ENCODE peak calls at places on chromosomes 2 and 18, in ten cellular contexts. A is NCI-H1105; T is GM03348; O is activated CD4-positive, CD25-positive, alpha-beta regulatory T cell treated with anti-CD3 and anti-CD28 coated beads, Interleukin-2, amount 50 U/mL, for 72 hours; F is psoas muscle; V is AG08396; R is GOT3; N is RCC 7860; E is nephron progenitor cell; D is naive thymus-derived CD8-positive, alpha-beta T cell. L is an unnamed sample.

GRCh38 chr2:160792837-160793236 is 299.2 kb upstream of the RBMS1 start:
- DNase-seq in D (no peak), R (no peak), O (no peak), V (no peak), N (no peak), T (no peak), F (no peak), E (no peak), A (no peak), L (no peak)

GRCh38 chr18:58756148-58756547 is 84.9 kb downstream of the MALT1 start:
- DNase-seq in V (no peak), E (no peak), F (no peak), A (no peak), D (no peak), O (no peak), R (no peak), N (no peak), T (no peak), L (no peak)

GRCh38 chr18:71136487-71136886 is 847.6 kb downstream of the SOCS6 start:
- DNase-seq in O (no peak), D (no peak), F (no peak), A (no peak), V (no peak), N (no peak), R (no peak), T (no peak), E (no peak), L (no peak)

GRCh38 chr2:164655336-164655735 is 34.1 kb upstream of the GRB14 start:
- DNase-seq in E (no peak), A (no peak), R (no peak), V (no peak), O (no peak), N (peak; percentile 24), T (no peak), F (no peak), D (no peak), L (no peak)

GRCh38 chr2:106956879-106957278 is 70.9 kb upstream of the ST6GAL2 start:
- DNase-seq in F (no peak), A (no peak), R (no peak), E (no peak), O (no peak), N (peak; percentile 20), D (no peak), T (peak; percentile 89), V (peak; percentile 21), L (no peak)

GRCh38 chr2:215851091-215851490 is 162.3 kb downstream of the MREG start:
- DNase-seq in A (no peak), N (no peak), F (no peak), V (peak; percentile 29), E (no peak), R (no peak), O (no peak), T (peak; percentile 60), D (no peak), L (no peak)

GRCh38 chr2:120348134-120349103 is 2.5 kb downstream of the INHBB start:
- DNase-seq in R (no peak), E (no peak), T (no peak), N (no peak), V (no peak), F (no peak), O (no peak), D (no peak), A (no peak), L (no peak)

GRCh38 chr2:98469862-98470544 is 25.3 kb downstream of the INPP4A start:
- DNase-seq in V (no peak), F (no peak), T (no peak), N (peak; percentile 20), O (peak; percentile 26), R (no peak), D (no peak), E (no peak), A (no peak), L (no peak)

GRCh38 chr2:188787002-188787660 is 187.0 kb upstream of the COL3A1 start:
- DNase-seq in T (peak; percentile 23), F (no peak), A (no peak), V (no peak), E (no peak), N (peak; percentile 25), D (no peak), O (no peak), R (no peak), L (no peak)

GRCh38 chr2:165820296-165820695 is 26.2 kb upstream of the GALNT3 start:
- DNase-seq in F (no peak), T (no peak), E (no peak), A (no peak), R (no peak), O (no peak), D (no peak), V (no peak), N (no peak), L (no peak)

GRCh38 chr2:190335225-190335559 is 8.2 kb upstream of the INPP1 start:
- DNase-seq in T (no peak), N (no peak), A (no peak), F (no peak), R (no peak), E (no peak), V (no peak), D (no peak), O (no peak), L (no peak)

GRCh38 chr2:97858442-97858841 is 137.3 kb downstream of the TMEM131 start:
- DNase-seq in E (peak; percentile 9), T (no peak), N (no peak), R (no peak), D (no peak), O (no peak), A (no peak), V (no peak), F (no peak), L (no peak)

GRCh38 chr2:144213797-144214196 is 306.1 kb downstream of the ZEB2 start:
- DNase-seq in T (no peak), E (no peak), D (no peak), R (no peak), F (no peak), N (no peak), O (no peak), V (no peak), A (no peak), L (no peak)

GRCh38 chr2:239815638-239816035 is 209.5 kb downstream of the NDUFA10 start:
- DNase-seq in V (no peak), E (no peak), F (no peak), D (no peak), O (peak; percentile 5), N (no peak), A (no peak), T (no peak), R (no peak), L (no peak)

GRCh38 chr2:214607051-214607450 is 196.2 kb downstream of the VWC2L start:
- DNase-seq in V (no peak), R (no peak), A (no peak), D (no peak), T (no peak), N (no peak), O (no peak), E (no peak), F (no peak), L (no peak)

GRCh38 chr18:64330161-64330560 is 181.3 kb upstream of the LINC00305 start:
- DNase-seq in D (no peak), O (no peak), E (no peak), T (no peak), F (no peak), R (no peak), N (no peak), A (no peak), V (no peak), L (no peak)

GRCh38 chr18:3402962-3403585 is 46.9 kb upstream of the TGIF1 start:
- DNase-seq in E (no peak), D (no peak), R (no peak), T (no peak), N (no peak), O (no peak), A (no peak), F (no peak), V (peak; percentile 16), L (no peak)

GRCh38 chr18:41858761-41859555 is 96.1 kb upstream of the PIK3C3 start:
- DNase-seq in V (no peak), F (no peak), D (no peak), R (no peak), N (no peak), A (no peak), E (no peak), O (no peak), T (no peak), L (no peak)

GRCh38 chr2:225041871-225042799 is at the start of gene DOCK10:
- DNase-seq in F (peak; percentile 59), A (no peak), N (peak; percentile 18), D (peak; percentile 63), O (peak; percentile 53), T (peak; percentile 85), R (no peak), V (peak; percentile 80), E (peak; percentile 57), L (peak; percentile 52)

GRCh38 chr2:141386168-141386567 is 744.6 kb downstream of the LRP1B start:
- DNase-seq in O (no peak), E (no peak), D (no peak), V (no peak), A (no peak), T (no peak), F (no peak), R (no peak), N (no peak), L (no peak)

GRCh38 chr2:231017250-231017636 is 20.1 kb upstream of the C2orf72 start:
- DNase-seq in D (no peak), F (no peak), T (no peak), N (no peak), R (no peak), A (no peak), E (no peak), V (no peak), O (no peak), L (no peak)

GRCh38 chr2:234676109-234676858 is 179.4 kb upstream of the ARL4C start:
- DNase-seq in D (no peak), R (no peak), F (no peak), A (peak; percentile 94), E (no peak), O (no peak), N (no peak), T (no peak), V (no peak), L (no peak)

GRCh38 chr2:61793389-61793836 is 60.4 kb downstream of the FAM161A start:
- DNase-seq in O (peak; percentile 64), E (peak; percentile 71), T (peak; percentile 77), V (peak; percentile 65), A (no peak), R (no peak), D (peak; percentile 72), N (peak; percentile 17), F (peak; percentile 73), L (peak; percentile 67)

GRCh38 chr2:204453730-204454167 is 91.5 kb upstream of the PARD3B start:
- DNase-seq in O (no peak), R (no peak), E (peak; percentile 10), T (no peak), V (no peak), F (no peak), A (no peak), N (peak; percentile 21), D (no peak), L (no peak)

GRCh38 chr18:27649621-27650020 is 464.5 kb upstream of the CHST9 start:
- DNase-seq in F (no peak), O (no peak), A (no peak), D (no peak), E (no peak), R (no peak), N (no peak), T (no peak), V (no peak), L (no peak)

GRCh38 chr18:31603335-31603734 is 11.7 kb downstream of the TTR start:
- DNase-seq in O (no peak), T (no peak), N (peak; percentile 38), R (no peak), A (no peak), E (no peak), D (no peak), F (no peak), V (no peak), L (no peak)

GRCh38 chr2:176455865-176456291 is 186.6 kb downstream of the MTX2 start:
- DNase-seq in T (peak; percentile 77), E (peak; percentile 65), A (no peak), O (no peak), D (no peak), N (no peak), F (peak; percentile 76), V (peak; percentile 15), R (no peak), L (no peak)

GRCh38 chr2:96549967-96550786 is 13.6 kb downstream of the ARID5A start:
- DNase-seq in T (peak; percentile 24), R (no peak), F (peak; percentile 82), V (no peak), D (no peak), E (no peak), A (no peak), O (no peak), N (no peak), L (no peak)